ENCODE peak calls at places on chromosomes 4 and X, in eight cellular contexts. Y, I, H, K, O, V, F and Z are unnamed samples.

GRCh38 chr4:135605096-135605495 is 1403.5 kb upstream of the PABPC4L start:
- DNase-seq in V (no peak), O (no peak), H (no peak), F (no peak), K (no peak), Y (no peak), I (no peak), Z (no peak)

GRCh38 chr4:158964728-158965124 is 138.2 kb upstream of the RAPGEF2 start:
- DNase-seq in V (no peak), H (no peak), O (no peak), Y (no peak), F (no peak), K (no peak), I (no peak), Z (no peak)

GRCh38 chr4:153735901-153736461 is 23.8 kb downstream of the RNF175 start:
- DNase-seq in K (no peak), F (no peak), I (no peak), V (no peak), Y (no peak), H (no peak), O (no peak), Z (no peak)

GRCh38 chr4:102554482-102554881 is 53.3 kb downstream of the NFKB1 start:
- DNase-seq in K (no peak), O (no peak), F (peak; percentile 92), I (no peak), H (no peak), V (no peak), Y (no peak), Z (no peak)

GRCh38 chrX:24961809-24962208 is 54.0 kb downstream of the ARX start:
- DNase-seq in F (no peak), O (no peak), Y (no peak), I (no peak), H (no peak), K (no peak), V (no peak), Z (no peak)

GRCh38 chr4:25949166-25949748 is 35.2 kb downstream of the SMIM20 start:
- DNase-seq in O (no peak), Y (no peak), K (no peak), I (no peak), H (peak; percentile 79), F (no peak), V (no peak), Z (no peak)

GRCh38 chrX:40143001-40143400 is 45.2 kb upstream of the BCOR start:
- DNase-seq in F (no peak), V (no peak), Y (no peak), I (no peak), H (no peak), K (no peak), O (no peak), Z (peak; percentile 41)

GRCh38 chr4:118776166-118776954 is 59.6 kb downstream of the SEC24D start:
- DNase-seq in I (no peak), H (no peak), O (peak; percentile 33), K (no peak), F (peak; percentile 70), V (no peak), Y (no peak), Z (no peak)

GRCh38 chrX:120769576-120770341 is 105.9 kb downstream of the CT47B1 start:
- DNase-seq in K (no peak), O (peak; percentile 73), F (peak; percentile 19), H (peak; percentile 31), I (no peak), Y (peak; percentile 22), V (no peak), Z (no peak)

GRCh38 chr4:165709973-165710526 is 163.0 kb upstream of the TLL1 start:
- DNase-seq in Y (no peak), O (no peak), F (no peak), H (peak; percentile 33), I (no peak), V (no peak), K (no peak), Z (no peak)

GRCh38 chr4:105989411-105990242 is 94.4 kb downstream of the NPNT start:
- DNase-seq in V (no peak), H (no peak), I (no peak), F (no peak), O (no peak), Y (no peak), K (no peak), Z (no peak)

GRCh38 chr4:86484241-86484640 is 109.9 kb upstream of the PTPN13 start:
- DNase-seq in H (no peak), O (no peak), I (no peak), V (no peak), F (no peak), Y (no peak), K (no peak), Z (no peak)

GRCh38 chrX:44903107-44903506 is 30.1 kb downstream of the KDM6A start:
- DNase-seq in V (no peak), K (no peak), F (peak; percentile 78), Y (no peak), I (no peak), H (no peak), O (peak; percentile 56), Z (no peak)

GRCh38 chrX:19799319-19800182 is 87.8 kb downstream of the SH3KBP1 start:
- DNase-seq in K (no peak), H (no peak), V (no peak), F (peak; percentile 31), I (peak; percentile 19), Y (no peak), O (no peak), Z (no peak)

GRCh38 chrX:118353081-118353850 is 7.4 kb downstream of the WDR44 start:
- DNase-seq in O (no peak), V (no peak), K (no peak), I (no peak), H (no peak), Y (no peak), F (no peak), Z (no peak)

GRCh38 chr4:26452565-26453531 is 37.4 kb downstream of the CCKAR start:
- DNase-seq in V (no peak), H (peak; percentile 50), F (no peak), O (no peak), Y (no peak), K (no peak), I (no peak), Z (no peak)

DNA sequence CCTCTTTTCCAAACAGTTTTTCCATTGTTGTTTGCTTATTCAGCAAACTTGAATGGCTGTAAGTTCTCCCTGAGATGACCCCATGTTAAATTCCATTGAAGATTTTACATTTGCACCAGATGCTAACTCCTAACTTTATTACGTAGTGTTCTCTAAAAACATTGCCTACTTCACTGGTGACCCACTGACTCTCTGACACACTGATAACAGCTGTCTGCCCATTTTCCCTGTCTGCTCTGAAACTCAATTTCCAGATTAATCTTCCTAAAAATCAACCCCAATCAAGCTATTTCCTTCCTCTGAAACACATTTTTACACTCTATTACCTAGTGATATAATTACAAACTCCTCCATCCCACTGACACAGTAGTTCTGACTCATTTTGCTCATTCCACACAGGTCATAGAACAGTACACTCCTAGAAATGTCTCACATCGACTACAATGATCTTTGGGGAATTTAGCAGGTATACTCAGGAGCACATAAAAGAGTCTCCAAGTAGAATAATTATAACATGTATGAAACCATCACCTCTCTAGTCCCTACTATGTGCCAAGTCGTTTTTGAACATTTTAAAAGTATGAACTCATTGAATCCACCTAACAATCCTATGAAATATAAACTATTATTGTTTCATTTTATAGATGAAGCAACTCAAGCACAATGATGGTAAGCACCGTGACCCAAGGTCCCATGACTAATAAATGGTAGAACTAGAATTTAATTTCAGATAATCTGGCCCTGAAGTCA is 210.9 kb downstream of the SLIT2 start:
- DNase-seq in V (no peak), H (no peak), O (no peak), Y (no peak), I (no peak), F (peak; percentile 30), K (no peak), Z (no peak)
- H3K27ac ChIP-seq in V (no peak overlapping the region), H (no peak overlapping the region), O (no peak overlapping the region), Y (no peak overlapping the region), I (no peak overlapping the region), F (no peak overlapping the region), K (no peak overlapping the region), Z (no peak overlapping the region)

GRCh38 chrX:11460347-11460746 is 167.1 kb downstream of the AMELX start:
- DNase-seq in I (no peak), K (no peak), V (no peak), F (no peak), H (no peak), O (peak; percentile 6), Y (no peak), Z (no peak)
- TF ChIP-seq CTCF in I (no peak), K (no peak), V (no peak), F (no peak), H (peak; percentile 4), O (peak; percentile 18), Y (no peak), Z (no peak)

GRCh38 chr4:150080875-150081274 is 2.6 kb downstream of the DCLK2 start:
- DNase-seq in I (no peak), H (no peak), Y (no peak), V (no peak), O (no peak), K (no peak), F (peak; percentile 35), Z (no peak)

GRCh38 chr4:150078996-150079581 is 844 bp downstream of the DCLK2 start:
- DNase-seq in O (peak; percentile 60), I (peak; percentile 57), Y (peak; percentile 44), K (no peak), F (peak; percentile 40), V (peak; percentile 13), H (peak; percentile 43), Z (peak; percentile 64)

GRCh38 chr4:150080335-150080734 is 2.1 kb downstream of the DCLK2 start:
- DNase-seq in Y (no peak), I (no peak), V (no peak), K (no peak), F (peak; percentile 63), H (no peak), O (peak; percentile 40), Z (no peak)

GRCh38 chr4:150082241-150082640 is 4.0 kb downstream of the DCLK2 start:
- DNase-seq in H (no peak), V (no peak), Y (no peak), F (no peak), K (no peak), O (no peak), I (peak; percentile 43), Z (peak; percentile 37)

GRCh38 chr4:150078041-150078995 is at the start of gene DCLK2:
- DNase-seq in K (no peak), Y (peak; percentile 80), F (peak; percentile 87), H (peak; percentile 79), I (peak; percentile 72), V (peak; percentile 17), O (peak; percentile 85), Z (peak; percentile 83)
- H3K27ac ChIP-seq in K (peak within 1 kb of the TSS; percentile 92), Y (peak within 1 kb of the TSS; percentile 56), F (peak within 1 kb of the TSS; percentile 81), H (peak within 1 kb of the TSS; percentile 44), I (peak within 1 kb of the TSS; percentile 88), V (peak within 1 kb of the TSS; percentile 24), O (peak within 1 kb of the TSS; percentile 33), Z (peak within 1 kb of the TSS; percentile 58)

GRCh38 chrX:723781-724180 is 93.2 kb downstream of the SHOX start:
- DNase-seq in H (no peak), O (no peak), F (no peak), I (no peak), Y (no peak), V (no peak), K (no peak), Z (no peak)

GRCh38 chrX:729583-730409 is 99.2 kb downstream of the SHOX start:
- DNase-seq in F (no peak), V (no peak), O (no peak), K (no peak), Y (no peak), H (no peak), I (no peak), Z (no peak)

GRCh38 chrX:724256-724655 is 93.7 kb downstream of the SHOX start:
- DNase-seq in O (peak; percentile 4), V (no peak), F (no peak), I (no peak), H (no peak), K (no peak), Y (no peak), Z (no peak)

GRCh38 chrX:727738-728621 is 97.4 kb downstream of the SHOX start:
- DNase-seq in O (no peak), I (no peak), H (peak; percentile 23), F (no peak), Y (no peak), K (no peak), V (no peak), Z (no peak)
- TF ChIP-seq CTCF in O (no peak), I (no peak), H (peak; percentile 34), F (no peak), Y (peak; percentile 3), K (no peak), V (no peak), Z (peak; percentile 45)